ENCODE peak calls at places on chromosomes 12 and 14, in four cellular contexts. One of them, this sample, is unnamed.
A peak's percentile ranks its signal among the peaks of the same experiment; 100 is the strongest.

GRCh38 chr14:61610900-61611299 is 84.4 kb upstream of the HIF1A start:
- DNase-seq in IMR-90: no peak
- DNase-seq in K562: no peak
- DNase-seq in GM12878: no peak
- DNase-seq in this sample: no peak

GRCh38 chr12:4211372-4211771 is 62.2 kb upstream of the CCND2 start:
- DNase-seq in GM12878: no peak
- DNase-seq in IMR-90: no peak
- DNase-seq in K562: no peak
- DNase-seq in this sample: no peak

GRCh38 chr14:59337151-59337611 is 128.0 kb downstream of the GPR135 start:
- DNase-seq in GM12878: no peak
- DNase-seq in K562: no peak
- DNase-seq in IMR-90: no peak
- DNase-seq in this sample: no peak

GRCh38 chr12:27623645-27624044 is 72.6 kb upstream of the REP15 start:
- DNase-seq in K562: no peak
- DNase-seq in GM12878: no peak
- DNase-seq in IMR-90: peak; percentile 36
- DNase-seq in this sample: peak; percentile 55

GRCh38 chr12:54425696-54426095 is 6.6 kb upstream of the ITGA5 start:
- DNase-seq in GM12878: no peak
- DNase-seq in IMR-90: no peak
- DNase-seq in K562: peak; percentile 43
- DNase-seq in this sample: no peak

GRCh38 chr12:131733874-131734273 is 23.0 kb downstream of the SFSWAP start:
- DNase-seq in IMR-90: no peak
- DNase-seq in K562: no peak
- DNase-seq in GM12878: no peak
- DNase-seq in this sample: no peak

GRCh38 chr14:92724516-92725340 is 23.7 kb downstream of the LGMN start:
- DNase-seq in K562: no peak
- DNase-seq in IMR-90: no peak
- DNase-seq in GM12878: no peak
- DNase-seq in this sample: peak; percentile 53

GRCh38 chr12:33588082-33588712 is 148.6 kb upstream of the SYT10 start:
- DNase-seq in GM12878: no peak
- DNase-seq in K562: peak; percentile 85
- DNase-seq in IMR-90: no peak
- DNase-seq in this sample: no peak

GRCh38 chr12:65518771-65519170 is 240.3 kb downstream of the MSRB3 start:
- DNase-seq in GM12878: no peak
- DNase-seq in K562: no peak
- DNase-seq in IMR-90: no peak
- DNase-seq in this sample: no peak

GRCh38 chr14:22399776-22400175 is 189.2 kb downstream of the DAD1 start:
- DNase-seq in K562: no peak
- DNase-seq in GM12878: no peak
- DNase-seq in IMR-90: no peak
- DNase-seq in this sample: no peak

GRCh38 chr12:96078281-96078761 is 42.9 kb upstream of the LTA4H start:
- DNase-seq in GM12878: no peak
- DNase-seq in IMR-90: peak; percentile 15
- DNase-seq in K562: no peak
- DNase-seq in this sample: no peak

GRCh38 chr12:6708968-6709394 is 8.4 kb upstream of the PIANP start:
- DNase-seq in K562: no peak
- DNase-seq in GM12878: no peak
- DNase-seq in IMR-90: no peak
- DNase-seq in this sample: no peak

GRCh38 chr14:85129907-85130306 is 400.0 kb upstream of the FLRT2 start:
- DNase-seq in GM12878: no peak
- DNase-seq in IMR-90: no peak
- DNase-seq in K562: no peak
- DNase-seq in this sample: no peak

GRCh38 chr14:88234442-88234841 is 88.6 kb downstream of the KCNK10 start:
- DNase-seq in GM12878: no peak
- DNase-seq in K562: no peak
- DNase-seq in IMR-90: no peak
- DNase-seq in this sample: no peak

GRCh38 chr12:17371491-17372290 is 718.3 kb downstream of the RERGL start:
- DNase-seq in K562: no peak
- DNase-seq in IMR-90: no peak
- DNase-seq in GM12878: no peak
- DNase-seq in this sample: no peak
- TF ChIP-seq RAD21 in K562: no peak
- TF ChIP-seq RAD21 in IMR-90: no peak
- TF ChIP-seq RAD21 in GM12878: no peak
- TF ChIP-seq RAD21 in this sample: no peak

GRCh38 chr14:101821528-101821927 is 60.0 kb downstream of the PPP2R5C start:
- DNase-seq in GM12878: no peak
- DNase-seq in K562: no peak
- DNase-seq in IMR-90: no peak
- DNase-seq in this sample: no peak
- TF ChIP-seq ELK1 in GM12878: no peak
- TF ChIP-seq ELK1 in K562: no peak
- TF ChIP-seq ELK1 in IMR-90: no peak
- TF ChIP-seq ELK1 in this sample: no peak

GRCh38 chr12:18578191-18578590 is 159.6 kb downstream of the PLCZ1 start:
- DNase-seq in IMR-90: peak; percentile 59
- DNase-seq in K562: no peak
- DNase-seq in GM12878: no peak
- DNase-seq in this sample: no peak

GRCh38 chr12:18580286-18580685 is 157.5 kb downstream of the PLCZ1 start:
- DNase-seq in K562: no peak
- DNase-seq in GM12878: no peak
- DNase-seq in IMR-90: peak; percentile 38
- DNase-seq in this sample: no peak

GRCh38 chr12:18581232-18581962 is 156.4 kb downstream of the PLCZ1 start:
- DNase-seq in IMR-90: peak; percentile 63
- DNase-seq in K562: no peak
- DNase-seq in GM12878: no peak
- DNase-seq in this sample: no peak

GRCh38 chr12:18570543-18570942 is 167.3 kb downstream of the PLCZ1 start:
- DNase-seq in K562: peak; percentile 11
- DNase-seq in IMR-90: no peak
- DNase-seq in GM12878: no peak
- DNase-seq in this sample: no peak

DNA sequence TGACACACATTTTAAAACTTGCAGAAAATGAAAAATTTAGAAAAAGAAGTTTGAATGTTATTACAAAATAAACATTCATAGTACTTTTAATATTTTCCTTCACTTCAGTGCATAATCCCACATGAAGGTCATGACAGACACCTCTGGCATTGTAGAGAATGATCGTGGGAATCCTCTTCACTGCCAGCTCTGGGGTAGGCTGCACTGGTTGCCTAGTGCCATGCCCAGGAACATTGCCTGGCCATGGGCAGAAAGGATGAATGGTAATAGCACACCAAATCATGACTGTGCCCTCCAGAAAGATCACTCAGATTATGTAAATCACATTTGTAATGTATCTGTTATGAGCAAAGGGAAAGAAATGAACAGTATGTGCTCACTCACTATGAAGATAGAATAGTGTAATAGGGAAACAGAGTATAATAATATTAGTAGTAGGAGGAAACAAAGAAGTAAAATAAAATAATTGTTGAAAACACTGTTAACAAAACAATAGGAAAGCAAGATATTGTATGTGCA is 161.6 kb downstream of the PLCZ1 start:
- DNase-seq in K562: no peak
- DNase-seq in GM12878: no peak
- DNase-seq in IMR-90: peak; percentile 44
- DNase-seq in this sample: no peak
- TF ChIP-seq RAD21 in K562: no peak
- TF ChIP-seq RAD21 in GM12878: no peak
- TF ChIP-seq RAD21 in IMR-90: no peak
- TF ChIP-seq RAD21 in this sample: no peak

DNA sequence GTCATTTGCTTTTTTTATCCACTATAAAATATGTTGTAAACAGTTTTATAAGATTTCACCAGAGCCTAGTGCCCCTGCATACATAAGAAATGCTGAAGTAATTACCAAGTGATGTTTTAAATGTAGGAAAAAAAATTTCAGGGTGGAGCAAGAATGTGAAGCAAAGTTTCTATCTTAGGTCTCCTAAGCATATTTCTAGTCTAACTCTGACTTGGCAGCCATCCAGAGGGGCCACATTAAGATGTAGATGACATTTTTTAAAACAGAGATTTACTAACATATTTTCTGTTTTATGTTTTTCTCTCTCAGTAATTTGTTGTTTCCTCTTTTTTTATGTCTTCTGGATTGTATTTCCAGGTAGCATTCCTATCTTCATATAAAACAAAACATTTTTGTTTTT is 15.8 kb upstream of the KRAS start:
- DNase-seq in GM12878: no peak
- DNase-seq in IMR-90: peak; percentile 19
- DNase-seq in K562: no peak
- DNase-seq in this sample: no peak
- TF ChIP-seq ELK1 in GM12878: no peak
- TF ChIP-seq ELK1 in IMR-90: no peak
- TF ChIP-seq ELK1 in K562: no peak
- TF ChIP-seq ELK1 in this sample: no peak

DNA sequence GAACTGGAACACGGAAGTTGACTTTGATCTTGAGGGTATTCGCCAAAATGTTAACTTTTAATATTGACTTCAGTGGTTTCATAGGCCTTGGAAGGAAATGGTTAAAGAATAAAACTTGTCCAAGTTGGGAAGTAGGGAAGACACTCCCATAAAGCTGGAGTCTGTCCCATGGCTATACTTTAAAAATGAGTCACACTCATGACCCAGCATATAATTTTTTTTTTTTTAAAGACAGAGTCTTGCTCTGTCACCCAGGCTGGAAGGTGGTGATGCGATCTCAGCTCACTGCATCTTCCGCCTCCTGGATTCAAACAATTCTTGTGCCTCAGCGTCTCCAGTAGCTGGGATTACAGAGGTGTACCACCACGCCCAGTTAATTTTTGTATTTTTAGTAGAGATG is 19.6 kb downstream of the TMPRSS12 start:
- DNase-seq in K562: no peak
- DNase-seq in IMR-90: peak; percentile 77
- DNase-seq in GM12878: no peak
- DNase-seq in this sample: peak; percentile 64
- TF ChIP-seq RAD21 in K562: no peak
- TF ChIP-seq RAD21 in IMR-90: no peak
- TF ChIP-seq RAD21 in GM12878: no peak
- TF ChIP-seq RAD21 in this sample: no peak

GRCh38 chr14:73787760-73788508 is 63.7 kb upstream of the PTGR2 start:
- DNase-seq in GM12878: no peak
- DNase-seq in IMR-90: peak; percentile 55
- DNase-seq in K562: no peak
- DNase-seq in this sample: no peak

GRCh38 chr14:73786632-73786941 is 65.0 kb upstream of the PTGR2 start:
- DNase-seq in IMR-90: peak; percentile 40
- DNase-seq in K562: no peak
- DNase-seq in GM12878: no peak
- DNase-seq in this sample: peak; percentile 46

GRCh38 chr14:73785834-73786631 is 65.6 kb upstream of the PTGR2 start:
- DNase-seq in GM12878: no peak
- DNase-seq in IMR-90: peak; percentile 96
- DNase-seq in K562: peak; percentile 49
- DNase-seq in this sample: peak; percentile 88

GRCh38 chr14:73785336-73785833 is 66.2 kb upstream of the PTGR2 start:
- DNase-seq in K562: no peak
- DNase-seq in IMR-90: peak; percentile 93
- DNase-seq in GM12878: no peak
- DNase-seq in this sample: no peak

GRCh38 chr14:73786942-73787759 is 64.5 kb upstream of the PTGR2 start:
- DNase-seq in GM12878: no peak
- DNase-seq in K562: peak; percentile 46
- DNase-seq in IMR-90: peak; percentile 35
- DNase-seq in this sample: peak; percentile 31
- TF ChIP-seq ELK1 in GM12878: no peak
- TF ChIP-seq ELK1 in K562: no peak
- TF ChIP-seq ELK1 in IMR-90: no peak
- TF ChIP-seq ELK1 in this sample: no peak

DNA sequence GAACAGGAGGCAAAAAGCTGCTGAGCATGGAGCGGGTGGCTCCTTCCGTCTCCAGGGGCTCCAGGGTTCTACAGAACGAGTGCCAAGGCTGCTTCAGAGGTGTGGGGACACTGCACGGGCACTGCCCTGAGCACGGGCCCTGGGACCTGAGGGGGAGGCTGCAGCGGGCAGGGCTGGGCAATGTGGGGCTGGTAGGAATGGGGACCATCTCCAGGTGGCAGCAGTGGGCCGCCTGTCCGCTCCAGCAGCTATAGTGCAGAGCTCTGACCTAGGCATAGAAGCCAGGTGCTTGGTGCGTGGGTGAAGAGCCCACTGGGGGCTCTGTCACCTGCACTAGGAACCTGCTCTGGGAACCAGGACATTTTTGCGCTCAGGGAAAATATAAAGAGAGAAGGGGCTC is 22.3 kb downstream of the HDAC7 start:
- DNase-seq in GM12878: no peak
- DNase-seq in K562: no peak
- DNase-seq in IMR-90: no peak
- DNase-seq in this sample: peak; percentile 55
- TF ChIP-seq RAD21 in GM12878: peak; percentile 77
- TF ChIP-seq RAD21 in K562: peak; percentile 58
- TF ChIP-seq RAD21 in IMR-90: peak; percentile 55
- TF ChIP-seq RAD21 in this sample: peak; percentile 77

GRCh38 chr14:52472728-52473127 is 79.6 kb downstream of the TXNDC16 start:
- DNase-seq in K562: no peak
- DNase-seq in IMR-90: no peak
- DNase-seq in GM12878: no peak
- DNase-seq in this sample: no peak

GRCh38 chr14:52467515-52468266 is 84.6 kb downstream of the TXNDC16 start:
- DNase-seq in K562: no peak
- DNase-seq in IMR-90: no peak
- DNase-seq in GM12878: no peak
- DNase-seq in this sample: no peak

DNA sequence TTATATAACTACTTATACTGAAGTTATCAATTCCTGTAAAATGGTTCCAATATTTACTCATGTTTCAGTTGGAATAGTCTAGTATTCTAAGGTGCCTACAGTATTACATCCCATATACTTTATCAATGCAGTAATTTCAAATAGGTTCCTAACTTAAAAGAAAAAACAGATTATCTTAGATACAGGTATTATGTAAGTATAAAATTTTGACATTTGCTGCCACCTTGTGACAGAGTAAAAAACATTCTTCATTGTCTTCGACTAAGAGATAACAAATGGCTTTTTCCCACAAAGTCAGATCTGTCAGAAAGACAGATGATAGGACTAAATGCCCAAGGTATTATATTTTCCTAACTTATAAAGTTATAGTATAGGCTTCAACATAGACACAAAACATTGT is 78.7 kb downstream of the TXNDC16 start:
- DNase-seq in K562: no peak
- DNase-seq in GM12878: no peak
- DNase-seq in IMR-90: peak; percentile 51
- DNase-seq in this sample: no peak
- TF ChIP-seq ELK1 in K562: no peak
- TF ChIP-seq ELK1 in GM12878: no peak
- TF ChIP-seq ELK1 in IMR-90: no peak
- TF ChIP-seq ELK1 in this sample: no peak